ENCODE peak calls at places on chromosomes 5 and 9, in seven cellular contexts. One of them, this sample, is unnamed.

GRCh38 chr9:109015026-109015280 is 1.7 kb upstream of the CTNNAL1 start:
- DNase-seq in frontal cortex: no peak
- DNase-seq in AG09309: no peak
- DNase-seq in dorsolateral prefrontal cortex: no peak
- DNase-seq in T-helper 17 cell: no peak
- DNase-seq in NCI-H226: no peak
- DNase-seq in KBM-7: no peak
- DNase-seq in this sample: no peak

GRCh38 chr5:173283318-173284288 is 44.6 kb downstream of the STC2 start:
- DNase-seq in NCI-H226: peak; percentile 57
- DNase-seq in T-helper 17 cell: peak; percentile 50
- DNase-seq in AG09309: no peak
- DNase-seq in KBM-7: peak; percentile 68
- DNase-seq in frontal cortex: peak; percentile 76
- DNase-seq in dorsolateral prefrontal cortex: peak; percentile 83
- DNase-seq in this sample: peak; percentile 90

GRCh38 chr9:88736136-88736637 is 201.2 kb downstream of the NXNL2 start:
- DNase-seq in NCI-H226: no peak
- DNase-seq in frontal cortex: no peak
- DNase-seq in KBM-7: no peak
- DNase-seq in dorsolateral prefrontal cortex: no peak
- DNase-seq in AG09309: no peak
- DNase-seq in T-helper 17 cell: no peak
- DNase-seq in this sample: no peak

GRCh38 chr9:83940590-83941303 is 19.5 kb upstream of the KIF27 start:
- DNase-seq in dorsolateral prefrontal cortex: no peak
- DNase-seq in KBM-7: no peak
- DNase-seq in T-helper 17 cell: no peak
- DNase-seq in AG09309: no peak
- DNase-seq in NCI-H226: no peak
- DNase-seq in frontal cortex: no peak
- DNase-seq in this sample: no peak

GRCh38 chr5:83034036-83034435 is 43.2 kb downstream of the TMEM167A start:
- DNase-seq in frontal cortex: no peak
- DNase-seq in KBM-7: no peak
- DNase-seq in dorsolateral prefrontal cortex: no peak
- DNase-seq in T-helper 17 cell: no peak
- DNase-seq in AG09309: no peak
- DNase-seq in NCI-H226: no peak
- DNase-seq in this sample: no peak

GRCh38 chr5:174793684-174794328 is 69.4 kb downstream of the MSX2 start:
- DNase-seq in frontal cortex: peak; percentile 73
- DNase-seq in T-helper 17 cell: peak; percentile 48
- DNase-seq in dorsolateral prefrontal cortex: peak; percentile 85
- DNase-seq in KBM-7: peak; percentile 57
- DNase-seq in NCI-H226: no peak
- DNase-seq in AG09309: no peak
- DNase-seq in this sample: peak; percentile 76

GRCh38 chr5:139016186-139016585 is 141.1 kb upstream of the LRRTM2 start:
- DNase-seq in KBM-7: no peak
- DNase-seq in NCI-H226: no peak
- DNase-seq in T-helper 17 cell: no peak
- DNase-seq in dorsolateral prefrontal cortex: no peak
- DNase-seq in frontal cortex: no peak
- DNase-seq in AG09309: no peak
- DNase-seq in this sample: no peak

GRCh38 chr5:137414112-137414511 is 85.0 kb downstream of the SPOCK1 start:
- DNase-seq in frontal cortex: no peak
- DNase-seq in AG09309: no peak
- DNase-seq in dorsolateral prefrontal cortex: no peak
- DNase-seq in T-helper 17 cell: no peak
- DNase-seq in NCI-H226: no peak
- DNase-seq in KBM-7: no peak
- DNase-seq in this sample: no peak

GRCh38 chr5:103057208-103058130 is 62.5 kb downstream of the GIN1 start:
- DNase-seq in KBM-7: peak; percentile 17
- DNase-seq in NCI-H226: peak; percentile 49
- DNase-seq in frontal cortex: no peak
- DNase-seq in T-helper 17 cell: no peak
- DNase-seq in AG09309: no peak
- DNase-seq in dorsolateral prefrontal cortex: no peak
- DNase-seq in this sample: no peak

GRCh38 chr5:82004511-82004910 is 32.7 kb downstream of the ATG10 start:
- DNase-seq in T-helper 17 cell: no peak
- DNase-seq in dorsolateral prefrontal cortex: no peak
- DNase-seq in NCI-H226: no peak
- DNase-seq in KBM-7: no peak
- DNase-seq in AG09309: no peak
- DNase-seq in frontal cortex: no peak
- DNase-seq in this sample: no peak

GRCh38 chr5:102959055-102959454 is 160.9 kb downstream of the GIN1 start:
- DNase-seq in KBM-7: no peak
- DNase-seq in AG09309: peak; percentile 86
- DNase-seq in T-helper 17 cell: no peak
- DNase-seq in dorsolateral prefrontal cortex: no peak
- DNase-seq in NCI-H226: peak; percentile 84
- DNase-seq in frontal cortex: no peak
- DNase-seq in this sample: no peak

GRCh38 chr9:100324594-100325200 is 28.0 kb downstream of the TEX10 start:
- DNase-seq in KBM-7: peak; percentile 18
- DNase-seq in dorsolateral prefrontal cortex: no peak
- DNase-seq in AG09309: peak; percentile 43
- DNase-seq in NCI-H226: peak; percentile 2
- DNase-seq in frontal cortex: no peak
- DNase-seq in T-helper 17 cell: no peak
- DNase-seq in this sample: peak; percentile 22

GRCh38 chr5:172641359-172642045 is 439 bp downstream of the NEURL1B start:
- DNase-seq in NCI-H226: no peak
- DNase-seq in AG09309: no peak
- DNase-seq in KBM-7: peak; percentile 26
- DNase-seq in frontal cortex: no peak
- DNase-seq in dorsolateral prefrontal cortex: peak; percentile 52
- DNase-seq in T-helper 17 cell: no peak
- DNase-seq in this sample: peak; percentile 68

GRCh38 chr5:54171645-54172384 is 138.6 kb downstream of the ARL15 start:
- DNase-seq in dorsolateral prefrontal cortex: no peak
- DNase-seq in KBM-7: peak; percentile 31
- DNase-seq in AG09309: no peak
- DNase-seq in frontal cortex: no peak
- DNase-seq in NCI-H226: peak; percentile 83
- DNase-seq in T-helper 17 cell: no peak
- DNase-seq in this sample: no peak

GRCh38 chr5:140468188-140468587 is 66.6 kb downstream of the ANKHD1 start:
- DNase-seq in AG09309: no peak
- DNase-seq in dorsolateral prefrontal cortex: no peak
- DNase-seq in KBM-7: no peak
- DNase-seq in T-helper 17 cell: no peak
- DNase-seq in frontal cortex: no peak
- DNase-seq in NCI-H226: no peak
- DNase-seq in this sample: no peak

GRCh38 chr5:134917070-134917831 is 12.3 kb downstream of the PCBD2 start:
- DNase-seq in frontal cortex: no peak
- DNase-seq in dorsolateral prefrontal cortex: no peak
- DNase-seq in T-helper 17 cell: no peak
- DNase-seq in AG09309: no peak
- DNase-seq in NCI-H226: no peak
- DNase-seq in KBM-7: no peak
- DNase-seq in this sample: peak; percentile 21

GRCh38 chr5:163634061-163634460 is 128.6 kb downstream of the MAT2B start:
- DNase-seq in T-helper 17 cell: no peak
- DNase-seq in frontal cortex: no peak
- DNase-seq in dorsolateral prefrontal cortex: no peak
- DNase-seq in KBM-7: no peak
- DNase-seq in NCI-H226: no peak
- DNase-seq in AG09309: no peak
- DNase-seq in this sample: no peak

GRCh38 chr9:124342402-124342945 is 72.8 kb downstream of the PSMB7 start:
- DNase-seq in KBM-7: no peak
- DNase-seq in NCI-H226: no peak
- DNase-seq in dorsolateral prefrontal cortex: no peak
- DNase-seq in AG09309: peak; percentile 13
- DNase-seq in frontal cortex: no peak
- DNase-seq in T-helper 17 cell: no peak
- DNase-seq in this sample: no peak

GRCh38 chr9:115263731-115264130 is 145.8 kb upstream of the TNC start:
- DNase-seq in frontal cortex: no peak
- DNase-seq in dorsolateral prefrontal cortex: no peak
- DNase-seq in AG09309: peak; percentile 67
- DNase-seq in KBM-7: no peak
- DNase-seq in T-helper 17 cell: no peak
- DNase-seq in NCI-H226: peak; percentile 20
- DNase-seq in this sample: no peak

GRCh38 chr5:179314606-179315355 is 30.5 kb downstream of the ADAMTS2 start:
- DNase-seq in AG09309: no peak
- DNase-seq in T-helper 17 cell: no peak
- DNase-seq in dorsolateral prefrontal cortex: no peak
- DNase-seq in KBM-7: no peak
- DNase-seq in frontal cortex: no peak
- DNase-seq in NCI-H226: no peak
- DNase-seq in this sample: no peak

GRCh38 chr9:132142883-132143282 is 19.0 kb upstream of the NTNG2 start:
- DNase-seq in T-helper 17 cell: no peak
- DNase-seq in AG09309: no peak
- DNase-seq in dorsolateral prefrontal cortex: no peak
- DNase-seq in frontal cortex: no peak
- DNase-seq in NCI-H226: no peak
- DNase-seq in KBM-7: no peak
- DNase-seq in this sample: no peak